ENCODE peak calls at places on chromosome 7, in nine cellular contexts. O is mammary epithelial cell; T is heart right ventricle; G is H9; A is psoas muscle; Q is left ventricle myocardium inferior; W is adrenal gland; Z is neural progenitor cell; P is CD4-positive, alpha-beta memory T cell. U is an unnamed sample. For H3K4me1 and H3K9me3, the result is how much of the 10 kb centered on the place peaks cover.

GRCh38 chr7:30171753-30172447 is 37.1 kb downstream of the MTURN start:
- DNase-seq in Q (no peak), G (no peak), A (no peak), Z (no peak), T (no peak), O (peak), P (no peak), W (no peak), U (no peak)

GRCh38 chr7:117007285-117007684 is 54.0 kb downstream of the ST7 start:
- DNase-seq in G (no peak), A (no peak), Z (no peak), P (no peak), T (no peak), O (no peak), W (no peak), Q (no peak), U (no peak)

GRCh38 chr7:155963771-155964195 is 151.5 kb upstream of the SHH start:
- DNase-seq in A (no peak), T (no peak), Q (no peak), O (no peak), W (no peak), G (no peak), Z (no peak), P (no peak), U (no peak)

GRCh38 chr7:1725199-1725701 is 55.2 kb downstream of the ELFN1 start:
- DNase-seq in O (peak), G (peak), Q (peak), P (no peak), T (peak), Z (peak), A (peak), W (no peak), U (no peak)

GRCh38 chr7:155885162-155886160 is 73.2 kb upstream of the SHH start:
- DNase-seq in P (no peak), Z (peak), W (peak), T (peak), Q (peak), A (peak), O (no peak), G (no peak), U (no peak)

GRCh38 chr7:66886152-66886551 is 34.9 kb upstream of the TMEM248 start:
- DNase-seq in G (no peak), Z (no peak), T (no peak), A (no peak), W (no peak), P (no peak), O (no peak), Q (no peak), U (no peak)

GRCh38 chr7:134755422-134756022 is 23.9 kb upstream of the CALD1 start:
- DNase-seq in W (no peak), A (no peak), Q (no peak), P (peak), G (no peak), Z (peak), O (no peak), T (peak), U (no peak)

GRCh38 chr7:23418046-23418445 is 52.2 kb downstream of the IGF2BP3 start:
- DNase-seq in O (peak), G (no peak), P (no peak), T (no peak), Q (no peak), W (no peak), Z (no peak), A (no peak), U (no peak)

GRCh38 chr7:128841961-128842673 is 11.9 kb downstream of the FLNC start:
- DNase-seq in Z (peak), A (peak), W (peak), T (peak), Q (peak), P (peak), O (no peak), G (peak), U (peak)

GRCh38 chr7:107394301-107394700 is 75.6 kb upstream of the GPR22 start:
- DNase-seq in W (no peak), Z (no peak), T (no peak), O (no peak), P (no peak), Q (no peak), G (no peak), A (no peak), U (no peak)

GRCh38 chr7:90320801-90321494 is at the start of gene FAM237B:
- DNase-seq in Q (no peak), P (no peak), G (peak), T (no peak), Z (peak), O (peak), W (no peak), A (no peak), U (no peak)

GRCh38 chr7:130899638-130900401 is 165.8 kb upstream of the KLF14 start:
- DNase-seq in O (no peak), Z (no peak), A (no peak), W (no peak), Q (no peak), P (no peak), G (no peak), T (no peak), U (peak)

GRCh38 chr7:28165971-28166955 is 14.3 kb downstream of the JAZF1 start:
- DNase-seq in O (peak), Q (no peak), W (no peak), T (no peak), P (no peak), G (no peak), A (no peak), Z (no peak), U (no peak)

GRCh38 chr7:2802504-2803341 is 41.4 kb downstream of the GNA12 start:
- DNase-seq in W (peak), Q (peak), O (no peak), Z (peak), P (no peak), A (no peak), T (peak), G (no peak), U (peak)

GRCh38 chr7:144587701-144588100 is 184.2 kb upstream of the NOBOX start:
- DNase-seq in Z (no peak), Q (no peak), A (no peak), T (no peak), G (no peak), P (no peak), O (no peak), W (no peak), U (no peak)

GRCh38 chr7:42227931-42228591 is 8.9 kb downstream of the GLI3 start:
- DNase-seq in P (peak), Q (peak), T (peak), W (no peak), O (peak), Z (peak), A (peak), G (peak), U (no peak)

GRCh38 chr7:137880432-137880831 is 33.7 kb upstream of the DGKI start:
- DNase-seq in O (peak), Z (no peak), W (no peak), T (no peak), P (no peak), A (no peak), G (no peak), Q (no peak), U (no peak)

GRCh38 chr7:4438723-4439245 is 243.3 kb upstream of the FOXK1 start:
- DNase-seq in G (no peak), A (no peak), T (no peak), Z (no peak), W (no peak), P (no peak), Q (no peak), O (no peak), U (no peak)

GRCh38 chr7:107614425-107614824 is 34.4 kb downstream of the BCAP29 start:
- DNase-seq in T (no peak), P (no peak), W (no peak), A (no peak), Q (no peak), O (peak), G (no peak), Z (no peak), U (no peak)

GRCh38 chr7:26686448-26686981 is 177.9 kb downstream of the SKAP2 start:
- DNase-seq in G (peak), W (peak), T (no peak), O (peak), P (peak), Z (peak), A (peak), Q (no peak), U (peak)

GRCh38 chr7:95589766-95590165 is 6.5 kb downstream of the PDK4 start:
- DNase-seq in P (no peak), Z (no peak), W (no peak), Q (no peak), A (no peak), O (no peak), T (no peak), G (no peak), U (no peak)
- H3K4me1 ChIP-seq in P (under half), Z (under half), W (half or more), Q (half or more), A (half or more), O (under half), T (half or more), G (under half), U (under half)

DNA sequence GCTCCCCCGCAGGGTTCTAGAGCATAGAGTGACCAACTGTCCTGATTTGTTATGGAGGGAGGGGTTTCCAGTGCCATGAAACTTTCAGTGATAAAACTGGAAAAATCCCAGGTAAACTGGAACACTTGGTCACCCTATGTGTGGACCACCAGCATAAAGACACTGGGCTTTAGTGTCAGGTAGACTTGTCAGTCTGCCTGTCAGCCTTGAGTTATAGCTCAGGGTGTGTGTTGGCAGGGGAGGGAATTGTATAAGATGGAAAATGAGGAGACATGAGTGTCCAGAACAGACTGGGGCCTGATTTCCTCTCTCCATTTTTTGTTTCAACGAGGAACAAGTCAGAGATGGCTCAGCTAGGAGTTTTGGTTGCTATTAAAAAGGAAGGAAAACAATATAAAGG is 10.2 kb upstream of the EFCAB10 start:
- DNase-seq in Z (no peak), W (no peak), Q (no peak), O (no peak), A (no peak), P (no peak), G (no peak), T (no peak), U (no peak)
- H3K27ac ChIP-seq in Z (no peak), W (no peak), Q (no peak), O (no peak), A (no peak), P (no peak), G (no peak), T (no peak), U (no peak)

GRCh38 chr7:57165285-57165899 is 33.2 kb upstream of the ZNF479 start:
- DNase-seq in A (no peak), Q (no peak), Z (no peak), T (no peak), W (no peak), P (no peak), G (no peak), O (no peak), U (no peak)
- H3K9me3 ChIP-seq in A (under half), Q (under half), Z (under half), T (under half), W (under half), P (under half), G (under half), O (under half), U (under half)

GRCh38 chr7:139366400-139366799 is 6.7 kb downstream of the LUC7L2 start:
- DNase-seq in T (no peak), W (no peak), O (no peak), A (no peak), Z (no peak), Q (no peak), G (no peak), P (no peak), U (no peak)
- H3K4me1 ChIP-seq in T (under half), W (half or more), O (under half), A (half or more), Z (under half), Q (half or more), G (under half), P (half or more), U (under half)

GRCh38 chr7:143372070-143372469 is 9.1 kb upstream of the ZYX start:
- DNase-seq in G (no peak), Z (no peak), P (peak), O (peak), Q (peak), W (peak), T (peak), A (peak), U (no peak)

GRCh38 chr7:143376396-143376795 is 4.7 kb upstream of the ZYX start:
- DNase-seq in G (peak), T (no peak), A (no peak), W (no peak), O (no peak), Z (no peak), Q (no peak), P (no peak), U (peak)

GRCh38 chr7:143374556-143374955 is 6.6 kb upstream of the ZYX start:
- DNase-seq in O (no peak), T (no peak), W (no peak), A (no peak), P (no peak), Q (no peak), G (no peak), Z (no peak), U (peak)

GRCh38 chr7:143373255-143373794 is 7.8 kb upstream of the ZYX start:
- DNase-seq in O (no peak), A (no peak), Z (no peak), Q (no peak), T (no peak), W (no peak), G (peak), P (no peak), U (no peak)

GRCh38 chr7:143375298-143376034 is 5.7 kb upstream of the ZYX start:
- DNase-seq in A (no peak), T (no peak), Q (no peak), Z (no peak), G (no peak), W (no peak), O (no peak), P (peak), U (no peak)
- H3K27ac ChIP-seq in A (peak), T (no peak), Q (no peak), Z (no peak), G (no peak), W (no peak), O (no peak), P (peak), U (no peak)

DNA sequence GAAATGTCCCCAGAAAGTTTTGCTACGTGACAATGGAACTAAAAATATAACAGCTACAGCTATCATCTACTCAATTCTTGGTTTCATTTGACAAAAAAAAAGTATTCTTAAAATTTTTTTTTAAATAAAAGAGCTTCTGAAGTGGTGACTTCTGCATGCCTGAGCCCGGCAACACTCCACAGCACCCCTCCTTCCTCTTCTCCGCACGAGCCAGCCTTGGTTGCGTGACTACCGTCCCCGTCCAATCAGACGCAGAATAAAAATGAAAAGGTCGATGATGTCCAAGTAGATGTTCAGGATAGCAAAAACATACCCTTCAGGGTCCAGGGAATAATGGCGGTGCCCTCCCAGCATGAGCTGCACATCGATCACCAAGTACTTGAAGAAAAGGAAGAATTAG is 34.5 kb upstream of the GATAD1 start:
- DNase-seq in A (no peak), W (no peak), Q (no peak), Z (no peak), P (no peak), O (no peak), G (no peak), T (no peak), U (no peak)
- H3K9me3 ChIP-seq in A (under half), W (under half), Q (under half), Z (under half), P (under half), O (under half), G (under half), T (under half), U (under half)

DNA sequence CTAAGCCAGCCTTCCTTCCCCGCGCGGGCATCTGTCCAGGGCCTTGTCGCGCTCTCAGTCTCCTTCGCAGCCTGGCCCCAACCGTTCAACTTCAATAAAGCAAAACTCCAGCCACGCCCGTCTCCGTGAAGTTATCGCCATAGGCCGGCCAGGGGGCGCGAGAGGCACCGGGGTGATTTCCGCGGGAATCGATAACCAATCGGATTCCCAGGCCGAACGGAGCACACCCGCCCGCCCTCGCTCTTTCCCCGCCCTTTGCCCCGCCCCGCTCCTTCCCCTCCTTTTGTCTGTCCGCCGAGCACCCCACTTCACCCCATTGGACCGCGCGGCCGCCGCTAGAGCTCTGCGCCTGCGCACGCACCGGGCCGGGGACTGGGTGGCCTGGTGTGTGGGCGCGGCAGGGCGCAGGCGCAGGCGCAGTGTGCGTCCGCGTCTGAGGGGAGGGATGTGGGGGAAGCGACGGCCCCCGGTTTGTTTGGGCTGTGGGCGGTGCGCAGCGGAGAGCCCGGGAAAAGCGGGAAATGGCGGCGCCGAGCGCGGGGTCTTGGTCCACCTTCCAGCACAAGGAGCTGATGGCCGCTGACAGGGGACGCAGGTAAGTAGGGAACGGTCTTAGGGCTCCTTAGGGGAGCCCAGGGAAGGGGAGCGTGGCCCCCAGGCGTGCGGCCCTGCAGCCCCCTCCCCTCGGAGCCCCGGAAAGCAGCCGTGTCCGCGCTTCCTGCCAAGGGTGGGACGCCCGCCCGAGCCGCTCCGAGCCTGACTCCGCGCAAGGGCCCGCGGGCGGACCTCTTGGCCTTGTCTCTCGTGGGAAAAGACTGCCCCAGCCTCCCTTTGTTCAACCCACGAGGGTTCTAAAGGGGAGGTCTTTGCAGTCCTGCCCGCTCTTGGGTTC is at the start of gene CASP2:
- DNase-seq in G (peak), P (peak), W (peak), O (peak), A (peak), Z (peak), T (peak), Q (peak), U (peak)
- H3K4me1 ChIP-seq in G (under half), P (under half), W (under half), O (under half), A (under half), Z (under half), T (under half), Q (half or more), U (under half)

DNA sequence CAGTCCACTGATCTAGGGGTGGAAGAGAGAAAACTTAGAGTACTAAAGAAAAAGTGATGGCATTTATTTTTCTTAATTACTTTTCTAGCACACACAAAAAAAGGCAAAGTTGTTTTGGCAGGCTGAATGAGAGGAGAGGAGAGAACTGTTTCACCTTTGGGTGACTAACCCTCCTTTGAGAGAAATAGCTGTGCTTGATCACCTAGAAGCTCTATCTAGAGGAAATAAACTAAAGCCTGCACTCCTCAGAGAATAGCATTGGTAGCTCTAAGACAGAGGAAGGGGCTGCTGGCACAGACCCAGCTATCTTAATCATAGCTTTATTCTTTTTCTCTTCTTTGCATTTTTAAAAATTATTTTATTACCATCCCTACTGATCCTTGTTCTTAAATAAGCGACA is 6.3 kb downstream of the TMEM243 start:
- DNase-seq in W (no peak), O (no peak), G (no peak), T (no peak), Z (no peak), Q (no peak), P (no peak), A (no peak), U (no peak)
- H3K27ac ChIP-seq in W (no peak), O (no peak), G (no peak), T (no peak), Z (no peak), Q (no peak), P (peak), A (no peak), U (no peak)

DNA sequence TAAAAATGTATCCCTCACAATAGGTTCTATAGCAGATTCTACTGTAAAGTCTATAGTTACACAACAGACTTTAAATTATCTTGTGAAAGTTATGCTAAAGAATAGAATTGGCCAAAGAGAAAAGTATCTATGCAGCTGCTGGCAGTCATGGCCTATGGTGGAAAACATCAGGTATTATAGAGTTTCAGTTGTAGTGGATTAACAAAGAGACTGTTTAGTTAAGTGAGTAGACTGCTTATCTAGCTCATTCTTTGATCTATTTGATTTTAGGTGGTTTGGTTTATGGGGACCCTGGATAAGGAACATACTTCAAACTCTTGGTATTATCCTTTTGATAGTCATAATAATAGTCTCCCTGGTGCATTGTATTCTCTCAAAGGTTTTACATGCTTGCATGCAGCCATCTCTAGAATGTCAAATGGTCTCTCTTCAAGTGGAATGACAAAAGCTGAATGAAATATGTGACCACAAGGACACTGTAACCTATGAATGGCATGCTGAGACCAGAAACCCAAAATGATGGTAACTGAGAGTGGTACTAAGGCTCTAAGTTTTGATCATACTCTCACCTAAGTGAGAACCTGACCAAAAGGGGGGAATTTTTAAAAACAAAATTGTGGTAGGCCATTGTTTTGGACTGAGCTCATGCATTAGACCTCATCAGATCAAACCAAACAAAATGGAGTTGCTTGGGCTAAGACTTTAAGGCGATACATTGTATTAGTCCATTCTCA is 54.9 kb upstream of the NAMPT start:
- DNase-seq in G (no peak), Z (no peak), O (no peak), P (no peak), W (no peak), Q (no peak), T (no peak), A (no peak), U (no peak)
- H3K9me3 ChIP-seq in G (under half), Z (under half), O (under half), P (under half), W (under half), Q (half or more), T (under half), A (under half), U (under half)